ENCODE peak calls at places on chromosomes 5 and 9, in four cellular contexts. M is WTC11, N is HepG2, G is K562. F is an unnamed sample.

GRCh38 chr5:56409331-56410190 is 176.4 kb upstream of the ANKRD55 start:
- DNase-seq in G (peak), N (no peak), M (no peak), F (no peak)

GRCh38 chr9:84070590-84070989 is 90.0 kb downstream of the RMI1 start:
- DNase-seq in G (peak), N (no peak), M (no peak), F (no peak)

GRCh38 chr9:127170049-127170448 is 47.6 kb upstream of the ANGPTL2 start:
- DNase-seq in N (no peak), G (no peak), M (no peak), F (no peak)

GRCh38 chr5:138817241-138817640 is 57.9 kb downstream of the LRRTM2 start:
- DNase-seq in M (no peak), N (no peak), G (no peak), F (no peak)

GRCh38 chr5:139634541-139634940 is 13.6 kb upstream of the CXXC5 start:
- DNase-seq in N (no peak), G (no peak), M (no peak), F (no peak)

GRCh38 chr5:149727336-149728035 is 2.6 kb upstream of the PPARGC1B start:
- DNase-seq in N (no peak), M (no peak), G (no peak), F (no peak)

GRCh38 chr5:145946112-145946861 is 9.9 kb downstream of the SH3RF2 start:
- DNase-seq in N (peak), G (no peak), M (no peak), F (peak)

GRCh38 chr9:124629600-124629999 is 122.4 kb upstream of the NR5A1 start:
- DNase-seq in N (no peak), M (no peak), G (no peak), F (no peak)

GRCh38 chr9:82080265-82080664 is 91.7 kb downstream of the SPATA31D1 start:
- DNase-seq in G (no peak), N (no peak), M (no peak), F (no peak)

GRCh38 chr5:95942968-95943367 is 18.7 kb downstream of the ELL2 start:
- DNase-seq in G (no peak), N (no peak), M (no peak), F (no peak)

GRCh38 chr9:33159058-33159759 is 7.9 kb downstream of the B4GALT1 start:
- DNase-seq in G (peak), N (no peak), M (no peak), F (no peak)

GRCh38 chr5:142888469-142889085 is 118.4 kb downstream of the ARHGAP26 start:
- DNase-seq in N (peak), M (no peak), G (peak), F (peak)

GRCh38 chr9:5626727-5627634 is 1.9 kb upstream of the RIC1 start:
- DNase-seq in G (peak), N (no peak), M (no peak), F (peak)

GRCh38 chr5:53035868-53036381 is 46.8 kb downstream of the ITGA2 start:
- DNase-seq in G (peak), N (no peak), M (no peak), F (no peak)

GRCh38 chr5:132259061-132259851 is 1.8 kb downstream of the PDLIM4 start:
- DNase-seq in N (no peak), G (peak), M (no peak), F (peak)

GRCh38 chr5:170638454-170639220 is 134.8 kb downstream of the KCNIP1 start:
- DNase-seq in M (peak), G (peak), N (peak), F (peak)

GRCh38 chr9:76203373-76203772 is 190.9 kb downstream of the RFK start:
- DNase-seq in G (no peak), M (no peak), N (no peak), F (no peak)

GRCh38 chr5:36403601-36404311 is 102.1 kb upstream of the RANBP3L start:
- DNase-seq in N (no peak), M (no peak), G (no peak), F (no peak)

DNA sequence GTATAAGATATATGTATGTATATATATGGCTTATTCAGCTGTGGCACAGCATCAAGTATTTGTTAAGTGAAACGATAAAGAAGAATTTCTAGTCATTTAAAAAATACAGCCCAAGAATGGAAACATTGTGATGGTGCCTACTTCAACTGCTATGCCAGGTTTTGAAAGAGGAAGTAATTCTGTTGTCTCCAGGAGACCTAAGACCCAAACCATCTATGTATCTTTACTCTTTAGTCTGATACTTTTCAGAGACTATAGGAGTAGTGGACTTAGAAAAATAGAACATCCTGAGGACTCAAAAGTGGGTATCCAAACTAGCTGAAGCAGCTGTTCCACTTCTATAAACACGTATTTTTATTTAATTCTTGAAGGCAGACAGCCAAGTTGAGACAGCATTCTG is 110.8 kb downstream of the RPS23 start:
- DNase-seq in G (no peak), M (no peak), N (no peak), F (no peak)
- TF ChIP-seq FOXJ3 in G (no peak), M (no peak), N (no peak), F (no peak)

GRCh38 chr5:172903790-172904189 is 55.4 kb upstream of the RPL26L1 start:
- DNase-seq in G (peak), N (no peak), M (no peak), F (peak)
- TF ChIP-seq FOXJ3 in G (no peak), N (no peak), M (no peak), F (no peak)

DNA sequence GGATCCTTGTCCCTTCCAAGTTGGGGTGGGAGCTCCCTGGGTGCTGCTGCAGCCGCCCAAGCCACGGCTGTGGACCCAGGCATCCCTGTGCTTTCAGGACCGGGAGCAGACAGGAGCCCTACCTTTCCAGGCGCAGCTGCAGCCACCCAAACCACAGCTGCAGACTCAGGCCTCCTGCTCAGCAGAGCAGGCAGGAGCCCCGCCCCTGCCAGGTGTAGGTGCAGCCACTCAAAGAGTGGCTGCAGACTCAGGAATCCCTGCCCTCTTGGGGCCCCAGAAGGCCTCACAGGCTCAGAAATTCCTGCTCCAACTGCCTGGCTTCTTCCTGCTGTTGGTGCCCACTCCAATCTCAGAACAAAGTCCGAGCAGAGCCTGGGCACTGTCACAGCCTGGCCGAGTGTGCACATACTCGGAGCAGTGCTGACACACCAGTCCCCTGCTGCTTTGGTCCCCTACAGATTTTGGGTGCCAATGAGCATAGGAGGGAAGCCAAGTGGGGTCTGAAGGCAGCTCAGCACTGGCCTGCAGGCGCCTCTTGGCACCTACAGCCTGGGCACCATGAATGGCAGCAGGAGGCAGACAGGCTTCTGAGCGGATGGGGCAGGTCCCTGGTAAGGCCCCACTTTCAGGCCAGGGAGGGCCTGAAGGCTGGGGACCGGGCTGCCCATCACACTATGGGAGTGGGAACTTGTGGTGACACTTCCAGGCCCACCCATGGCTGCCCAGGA is 6.0 kb upstream of the TESK1 start:
- DNase-seq in G (no peak), M (peak), N (peak), F (no peak)
- TF ChIP-seq FOXJ3 in G (no peak), M (no peak), N (no peak), F (no peak)

GRCh38 chr9:71587576-71588362 is 180.5 kb downstream of the CEMIP2 start:
- DNase-seq in N (no peak), M (no peak), G (no peak), F (no peak)
- TF ChIP-seq FOXJ3 in N (no peak), M (no peak), G (no peak), F (no peak)

GRCh38 chr5:126857472-126858410 is 80.8 kb downstream of the LMNB1 start:
- DNase-seq in G (no peak), M (no peak), N (no peak), F (no peak)
- TF ChIP-seq FOXJ3 in G (no peak), M (no peak), N (no peak), F (no peak)

GRCh38 chr5:12162863-12163262 is 258.6 kb upstream of the CTNND2 start:
- DNase-seq in M (no peak), N (no peak), G (no peak), F (no peak)
- TF ChIP-seq FOXJ3 in M (no peak), N (no peak), G (no peak), F (no peak)